ENCODE peak calls at places on chromosomes 16 and 17, in six cellular contexts. One of them, this sample, is unnamed.
A peak's percentile ranks its signal among the peaks of the same experiment; 100 is the strongest.

GRCh38 chr17:79978545-79978852 is 57.2 kb downstream of the TBC1D16 start:
- DNase-seq in bronchial epithelial cell: no peak
- DNase-seq in T-helper 1 cell: no peak
- DNase-seq in tibial nerve: no peak
- DNase-seq in activated T-helper 9 cell treated with anti-CD3 and anti-CD28 coated beads, Interleukin-2, amount 50 U/mL, for 16 hours: no peak
- DNase-seq in H54: no peak
- DNase-seq in this sample: no peak

GRCh38 chr17:64281962-64282752 is 19.1 kb upstream of the TEX2 start:
- DNase-seq in H54: peak; percentile 54
- DNase-seq in T-helper 1 cell: peak; percentile 27
- DNase-seq in bronchial epithelial cell: peak; percentile 67
- DNase-seq in tibial nerve: no peak
- DNase-seq in activated T-helper 9 cell treated with anti-CD3 and anti-CD28 coated beads, Interleukin-2, amount 50 U/mL, for 16 hours: peak; percentile 15
- DNase-seq in this sample: peak; percentile 73

GRCh38 chr17:50067996-50068395 is 12.1 kb downstream of the ITGA3 start:
- DNase-seq in H54: no peak
- DNase-seq in tibial nerve: no peak
- DNase-seq in T-helper 1 cell: no peak
- DNase-seq in activated T-helper 9 cell treated with anti-CD3 and anti-CD28 coated beads, Interleukin-2, amount 50 U/mL, for 16 hours: no peak
- DNase-seq in bronchial epithelial cell: no peak
- DNase-seq in this sample: no peak

GRCh38 chr17:3582921-3583320 is 25.3 kb upstream of the TRPV3 start:
- DNase-seq in bronchial epithelial cell: no peak
- DNase-seq in tibial nerve: no peak
- DNase-seq in T-helper 1 cell: no peak
- DNase-seq in H54: no peak
- DNase-seq in activated T-helper 9 cell treated with anti-CD3 and anti-CD28 coated beads, Interleukin-2, amount 50 U/mL, for 16 hours: no peak
- DNase-seq in this sample: no peak

GRCh38 chr16:8572919-8573724 is 17.2 kb downstream of the TMEM114 start:
- DNase-seq in activated T-helper 9 cell treated with anti-CD3 and anti-CD28 coated beads, Interleukin-2, amount 50 U/mL, for 16 hours: no peak
- DNase-seq in H54: peak; percentile 40
- DNase-seq in T-helper 1 cell: no peak
- DNase-seq in bronchial epithelial cell: peak; percentile 43
- DNase-seq in tibial nerve: no peak
- DNase-seq in this sample: peak; percentile 26

GRCh38 chr17:39393732-39394131 is 7.7 kb downstream of the FBXL20 start:
- DNase-seq in H54: no peak
- DNase-seq in bronchial epithelial cell: no peak
- DNase-seq in tibial nerve: no peak
- DNase-seq in T-helper 1 cell: no peak
- DNase-seq in activated T-helper 9 cell treated with anti-CD3 and anti-CD28 coated beads, Interleukin-2, amount 50 U/mL, for 16 hours: no peak
- DNase-seq in this sample: no peak

GRCh38 chr16:20849587-20850390 is 43.5 kb downstream of the REXO5 start:
- DNase-seq in tibial nerve: peak; percentile 85
- DNase-seq in activated T-helper 9 cell treated with anti-CD3 and anti-CD28 coated beads, Interleukin-2, amount 50 U/mL, for 16 hours: peak; percentile 54
- DNase-seq in bronchial epithelial cell: peak; percentile 86
- DNase-seq in T-helper 1 cell: peak; percentile 32
- DNase-seq in H54: no peak
- DNase-seq in this sample: peak; percentile 50

GRCh38 chr17:16122697-16123434 is 92.5 kb downstream of the NCOR1 start:
- DNase-seq in bronchial epithelial cell: peak; percentile 86
- DNase-seq in activated T-helper 9 cell treated with anti-CD3 and anti-CD28 coated beads, Interleukin-2, amount 50 U/mL, for 16 hours: no peak
- DNase-seq in H54: no peak
- DNase-seq in tibial nerve: no peak
- DNase-seq in T-helper 1 cell: no peak
- DNase-seq in this sample: no peak

GRCh38 chr17:75352079-75352569 is 53.4 kb downstream of the GRB2 start:
- DNase-seq in activated T-helper 9 cell treated with anti-CD3 and anti-CD28 coated beads, Interleukin-2, amount 50 U/mL, for 16 hours: no peak
- DNase-seq in bronchial epithelial cell: peak; percentile 77
- DNase-seq in T-helper 1 cell: no peak
- DNase-seq in tibial nerve: no peak
- DNase-seq in H54: no peak
- DNase-seq in this sample: no peak

GRCh38 chr16:67150058-67150832 is 553 bp downstream of the B3GNT9 start:
- DNase-seq in H54: peak; percentile 71
- DNase-seq in tibial nerve: no peak
- DNase-seq in T-helper 1 cell: peak; percentile 34
- DNase-seq in bronchial epithelial cell: peak; percentile 15
- DNase-seq in activated T-helper 9 cell treated with anti-CD3 and anti-CD28 coated beads, Interleukin-2, amount 50 U/mL, for 16 hours: peak; percentile 49
- DNase-seq in this sample: no peak

GRCh38 chr16:50494501-50495491 is 53.4 kb upstream of the NKD1 start:
- DNase-seq in bronchial epithelial cell: no peak
- DNase-seq in tibial nerve: no peak
- DNase-seq in T-helper 1 cell: no peak
- DNase-seq in H54: no peak
- DNase-seq in activated T-helper 9 cell treated with anti-CD3 and anti-CD28 coated beads, Interleukin-2, amount 50 U/mL, for 16 hours: no peak
- DNase-seq in this sample: no peak

GRCh38 chr17:2564876-2565275 is 28.6 kb upstream of the PAFAH1B1 start:
- DNase-seq in H54: peak; percentile 30
- DNase-seq in T-helper 1 cell: no peak
- DNase-seq in tibial nerve: no peak
- DNase-seq in activated T-helper 9 cell treated with anti-CD3 and anti-CD28 coated beads, Interleukin-2, amount 50 U/mL, for 16 hours: no peak
- DNase-seq in bronchial epithelial cell: peak; percentile 97
- DNase-seq in this sample: no peak

GRCh38 chr17:54771409-54771808 is 129.2 kb upstream of the TOM1L1 start:
- DNase-seq in activated T-helper 9 cell treated with anti-CD3 and anti-CD28 coated beads, Interleukin-2, amount 50 U/mL, for 16 hours: no peak
- DNase-seq in tibial nerve: no peak
- DNase-seq in bronchial epithelial cell: no peak
- DNase-seq in H54: no peak
- DNase-seq in T-helper 1 cell: no peak
- DNase-seq in this sample: peak; percentile 14

GRCh38 chr17:10337136-10337535 is 35.7 kb downstream of the MYH13 start:
- DNase-seq in tibial nerve: no peak
- DNase-seq in activated T-helper 9 cell treated with anti-CD3 and anti-CD28 coated beads, Interleukin-2, amount 50 U/mL, for 16 hours: no peak
- DNase-seq in bronchial epithelial cell: no peak
- DNase-seq in H54: no peak
- DNase-seq in T-helper 1 cell: no peak
- DNase-seq in this sample: no peak

GRCh38 chr17:18119938-18120337 is 11.4 kb downstream of the MYO15A start:
- DNase-seq in bronchial epithelial cell: no peak
- DNase-seq in tibial nerve: no peak
- DNase-seq in H54: no peak
- DNase-seq in activated T-helper 9 cell treated with anti-CD3 and anti-CD28 coated beads, Interleukin-2, amount 50 U/mL, for 16 hours: no peak
- DNase-seq in T-helper 1 cell: no peak
- DNase-seq in this sample: no peak

GRCh38 chr17:3660311-3660891 is 8.0 kb downstream of the TAX1BP3 start:
- DNase-seq in activated T-helper 9 cell treated with anti-CD3 and anti-CD28 coated beads, Interleukin-2, amount 50 U/mL, for 16 hours: no peak
- DNase-seq in tibial nerve: no peak
- DNase-seq in bronchial epithelial cell: no peak
- DNase-seq in H54: no peak
- DNase-seq in T-helper 1 cell: no peak
- DNase-seq in this sample: no peak

GRCh38 chr16:2584742-2585650 is 47.2 kb downstream of the PDPK1 start:
- DNase-seq in T-helper 1 cell: no peak
- DNase-seq in bronchial epithelial cell: no peak
- DNase-seq in tibial nerve: peak; percentile 46
- DNase-seq in activated T-helper 9 cell treated with anti-CD3 and anti-CD28 coated beads, Interleukin-2, amount 50 U/mL, for 16 hours: no peak
- DNase-seq in H54: no peak
- DNase-seq in this sample: no peak

GRCh38 chr17:30922235-30922993 is 669 bp downstream of the ADAP2 start:
- DNase-seq in activated T-helper 9 cell treated with anti-CD3 and anti-CD28 coated beads, Interleukin-2, amount 50 U/mL, for 16 hours: no peak
- DNase-seq in tibial nerve: no peak
- DNase-seq in T-helper 1 cell: no peak
- DNase-seq in bronchial epithelial cell: no peak
- DNase-seq in H54: no peak
- DNase-seq in this sample: no peak

GRCh38 chr17:40538936-40539705 is 26.2 kb downstream of the CCR7 start:
- DNase-seq in activated T-helper 9 cell treated with anti-CD3 and anti-CD28 coated beads, Interleukin-2, amount 50 U/mL, for 16 hours: no peak
- DNase-seq in T-helper 1 cell: no peak
- DNase-seq in tibial nerve: no peak
- DNase-seq in H54: no peak
- DNase-seq in bronchial epithelial cell: no peak
- DNase-seq in this sample: no peak

GRCh38 chr17:29124931-29125270 is 55.3 kb downstream of the MYO18A start:
- DNase-seq in tibial nerve: no peak
- DNase-seq in T-helper 1 cell: no peak
- DNase-seq in bronchial epithelial cell: peak; percentile 8
- DNase-seq in activated T-helper 9 cell treated with anti-CD3 and anti-CD28 coated beads, Interleukin-2, amount 50 U/mL, for 16 hours: no peak
- DNase-seq in H54: peak; percentile 77
- DNase-seq in this sample: no peak

GRCh38 chr17:64216385-64217248 is 46.4 kb downstream of the TEX2 start:
- DNase-seq in tibial nerve: no peak
- DNase-seq in T-helper 1 cell: no peak
- DNase-seq in activated T-helper 9 cell treated with anti-CD3 and anti-CD28 coated beads, Interleukin-2, amount 50 U/mL, for 16 hours: no peak
- DNase-seq in bronchial epithelial cell: no peak
- DNase-seq in H54: no peak
- DNase-seq in this sample: no peak

GRCh38 chr16:57956270-57956808 is 14.6 kb downstream of the CNGB1 start:
- DNase-seq in bronchial epithelial cell: no peak
- DNase-seq in T-helper 1 cell: no peak
- DNase-seq in tibial nerve: no peak
- DNase-seq in activated T-helper 9 cell treated with anti-CD3 and anti-CD28 coated beads, Interleukin-2, amount 50 U/mL, for 16 hours: no peak
- DNase-seq in H54: no peak
- DNase-seq in this sample: no peak

GRCh38 chr17:47719411-47720152 is 13.5 kb upstream of the TBX21 start:
- DNase-seq in T-helper 1 cell: no peak
- DNase-seq in tibial nerve: no peak
- DNase-seq in H54: peak; percentile 88
- DNase-seq in bronchial epithelial cell: peak; percentile 27
- DNase-seq in activated T-helper 9 cell treated with anti-CD3 and anti-CD28 coated beads, Interleukin-2, amount 50 U/mL, for 16 hours: peak; percentile 67
- DNase-seq in this sample: peak; percentile 88

GRCh38 chr16:64174327-64174726 is 947.5 kb downstream of the CDH11 start:
- DNase-seq in activated T-helper 9 cell treated with anti-CD3 and anti-CD28 coated beads, Interleukin-2, amount 50 U/mL, for 16 hours: no peak
- DNase-seq in T-helper 1 cell: no peak
- DNase-seq in bronchial epithelial cell: no peak
- DNase-seq in tibial nerve: no peak
- DNase-seq in H54: no peak
- DNase-seq in this sample: no peak

GRCh38 chr17:9456265-9456664 is 119.4 kb downstream of the STX8 start:
- DNase-seq in bronchial epithelial cell: no peak
- DNase-seq in tibial nerve: no peak
- DNase-seq in H54: no peak
- DNase-seq in activated T-helper 9 cell treated with anti-CD3 and anti-CD28 coated beads, Interleukin-2, amount 50 U/mL, for 16 hours: no peak
- DNase-seq in T-helper 1 cell: no peak
- DNase-seq in this sample: no peak

GRCh38 chr17:65556910-65557348 is 4.5 kb downstream of the AXIN2 start:
- DNase-seq in activated T-helper 9 cell treated with anti-CD3 and anti-CD28 coated beads, Interleukin-2, amount 50 U/mL, for 16 hours: no peak
- DNase-seq in bronchial epithelial cell: no peak
- DNase-seq in T-helper 1 cell: no peak
- DNase-seq in H54: no peak
- DNase-seq in tibial nerve: no peak
- DNase-seq in this sample: no peak

GRCh38 chr16:53056528-53056881 is 1.7 kb downstream of the CHD9 start:
- DNase-seq in activated T-helper 9 cell treated with anti-CD3 and anti-CD28 coated beads, Interleukin-2, amount 50 U/mL, for 16 hours: no peak
- DNase-seq in tibial nerve: no peak
- DNase-seq in T-helper 1 cell: no peak
- DNase-seq in bronchial epithelial cell: no peak
- DNase-seq in H54: no peak
- DNase-seq in this sample: no peak

GRCh38 chr17:39626171-39626670 is 531 bp upstream of the PPP1R1B start:
- DNase-seq in bronchial epithelial cell: no peak
- DNase-seq in activated T-helper 9 cell treated with anti-CD3 and anti-CD28 coated beads, Interleukin-2, amount 50 U/mL, for 16 hours: no peak
- DNase-seq in tibial nerve: no peak
- DNase-seq in H54: no peak
- DNase-seq in T-helper 1 cell: no peak
- DNase-seq in this sample: no peak

GRCh38 chr16:88413631-88414030 is 30.9 kb downstream of the ZNF469 start:
- DNase-seq in tibial nerve: no peak
- DNase-seq in T-helper 1 cell: no peak
- DNase-seq in activated T-helper 9 cell treated with anti-CD3 and anti-CD28 coated beads, Interleukin-2, amount 50 U/mL, for 16 hours: no peak
- DNase-seq in bronchial epithelial cell: no peak
- DNase-seq in H54: no peak
- DNase-seq in this sample: no peak

GRCh38 chr17:7562208-7562605 is 488 bp downstream of the SENP3 start:
- DNase-seq in tibial nerve: no peak
- DNase-seq in bronchial epithelial cell: no peak
- DNase-seq in T-helper 1 cell: no peak
- DNase-seq in activated T-helper 9 cell treated with anti-CD3 and anti-CD28 coated beads, Interleukin-2, amount 50 U/mL, for 16 hours: no peak
- DNase-seq in H54: no peak
- DNase-seq in this sample: no peak

GRCh38 chr16:20911361-20911760 is 10.8 kb downstream of the LYRM1 start:
- DNase-seq in activated T-helper 9 cell treated with anti-CD3 and anti-CD28 coated beads, Interleukin-2, amount 50 U/mL, for 16 hours: no peak
- DNase-seq in tibial nerve: no peak
- DNase-seq in H54: no peak
- DNase-seq in bronchial epithelial cell: peak; percentile 89
- DNase-seq in T-helper 1 cell: no peak
- DNase-seq in this sample: no peak